ENCODE peak calls at places on chromosomes 12 and 14, in five cellular contexts. I is PC-9; R is HAP-1; Y is SK-N-SH; W is CD8-positive, alpha-beta memory T cell. C is an unnamed sample.

GRCh38 chr12:116717466-116718457 is 20.1 kb downstream of the SPRING1 start:
- DNase-seq in I (no peak), R (no peak), W (no peak), Y (no peak), C (no peak)

GRCh38 chr12:6072302-6072752 is 52.1 kb downstream of the VWF start:
- DNase-seq in Y (no peak), I (no peak), R (no peak), W (no peak), C (no peak)

GRCh38 chr12:92769124-92769901 is 66.5 kb downstream of the PLEKHG7 start:
- DNase-seq in I (no peak), W (no peak), R (no peak), Y (no peak), C (no peak)

GRCh38 chr12:85656561-85656960 is 179.6 kb downstream of the RASSF9 start:
- DNase-seq in Y (no peak), I (no peak), R (no peak), W (no peak), C (no peak)

GRCh38 chr14:23409966-23410635 is 2.0 kb upstream of the MYH6 start:
- DNase-seq in R (no peak), W (no peak), I (no peak), Y (no peak), C (no peak)

GRCh38 chr14:101336203-101336602 is 225.1 kb upstream of the DIO3 start:
- DNase-seq in Y (no peak), W (no peak), R (no peak), I (no peak), C (no peak)

GRCh38 chr12:110922652-110923051 is 2.3 kb upstream of the MYL2 start:
- DNase-seq in Y (no peak), I (no peak), W (no peak), R (no peak), C (no peak)

GRCh38 chr12:112347521-112347920 is 34.7 kb downstream of the HECTD4 start:
- DNase-seq in I (no peak), W (no peak), Y (no peak), R (no peak), C (no peak)

GRCh38 chr14:93797071-93797470 is 8.8 kb upstream of the PRIMA1 start:
- DNase-seq in I (no peak), R (no peak), Y (no peak), W (no peak), C (no peak)

GRCh38 chr14:100994757-100995156 is 91.2 kb upstream of the RTL1 start:
- DNase-seq in I (no peak), R (no peak), W (no peak), Y (no peak), C (no peak)

GRCh38 chr14:50961606-50962259 is 17.4 kb upstream of the PYGL start:
- DNase-seq in R (peak; percentile 36), Y (peak; percentile 32), I (peak; percentile 46), W (no peak), C (no peak)

GRCh38 chr12:90839340-90839739 is 115.6 kb downstream of the CCER1 start:
- DNase-seq in Y (no peak), I (no peak), R (no peak), W (no peak), C (no peak)

GRCh38 chr12:48852734-48853168 is 788 bp upstream of the DDX23 start:
- DNase-seq in R (no peak), I (peak; percentile 8), Y (no peak), W (no peak), C (no peak)

GRCh38 chr14:96502621-96503251 is 554 bp downstream of the PAPOLA start:
- DNase-seq in W (peak; percentile 7), R (peak; percentile 64), I (peak; percentile 8), Y (peak; percentile 85), C (peak; percentile 89)

GRCh38 chr12:108644743-108645120 is 11.0 kb upstream of the SELPLG start:
- DNase-seq in W (no peak), Y (no peak), I (no peak), R (no peak), C (no peak)
- H3K4me1 ChIP-seq in W (peaks cover 20% of the 10 kb centered on the region), Y (peaks cover 65% of the 10 kb centered on the region), I (no peaks in the 10 kb centered on the region), R (no peaks in the 10 kb centered on the region), C (peaks cover 49% of the 10 kb centered on the region)

GRCh38 chr12:68564166-68564565 is 46.5 kb upstream of the RAP1B start:
- DNase-seq in I (no peak), W (no peak), Y (no peak), R (no peak), C (no peak)
- H3K4me3 ChIP-seq in I (no peak overlapping the region), W (no peak overlapping the region), Y (no peak overlapping the region), R (no peak overlapping the region), C (no peak overlapping the region)

DNA sequence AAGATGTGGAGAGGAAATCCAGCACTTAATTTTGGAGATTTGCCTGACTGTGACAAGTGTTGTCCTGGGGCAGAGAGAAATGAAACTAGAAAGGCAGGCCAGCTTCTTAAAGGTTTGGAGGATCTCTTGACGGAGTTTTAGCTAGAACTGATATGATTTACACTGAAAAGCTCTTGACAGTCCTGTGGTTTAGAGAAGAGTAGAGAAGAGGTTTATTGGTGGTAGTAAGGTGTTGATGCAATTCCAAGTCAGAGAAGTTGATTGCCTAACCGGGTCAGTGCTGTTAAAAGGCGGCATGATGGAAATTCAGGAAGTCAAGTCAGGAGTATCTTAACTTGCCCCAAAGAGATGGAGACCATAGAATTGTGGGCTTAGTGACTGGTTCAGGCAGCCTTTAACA is 89.0 kb upstream of the TRAF3 start:
- DNase-seq in R (no peak), Y (no peak), W (no peak), I (no peak), C (peak; percentile 59)
- H3K4me1 ChIP-seq in R (peaks cover 12% of the 10 kb centered on the region), Y (peaks cover 4% of the 10 kb centered on the region), W (no peaks in the 10 kb centered on the region), I (peaks cover 26% of the 10 kb centered on the region), C (peaks cover 85% of the 10 kb centered on the region)

DNA sequence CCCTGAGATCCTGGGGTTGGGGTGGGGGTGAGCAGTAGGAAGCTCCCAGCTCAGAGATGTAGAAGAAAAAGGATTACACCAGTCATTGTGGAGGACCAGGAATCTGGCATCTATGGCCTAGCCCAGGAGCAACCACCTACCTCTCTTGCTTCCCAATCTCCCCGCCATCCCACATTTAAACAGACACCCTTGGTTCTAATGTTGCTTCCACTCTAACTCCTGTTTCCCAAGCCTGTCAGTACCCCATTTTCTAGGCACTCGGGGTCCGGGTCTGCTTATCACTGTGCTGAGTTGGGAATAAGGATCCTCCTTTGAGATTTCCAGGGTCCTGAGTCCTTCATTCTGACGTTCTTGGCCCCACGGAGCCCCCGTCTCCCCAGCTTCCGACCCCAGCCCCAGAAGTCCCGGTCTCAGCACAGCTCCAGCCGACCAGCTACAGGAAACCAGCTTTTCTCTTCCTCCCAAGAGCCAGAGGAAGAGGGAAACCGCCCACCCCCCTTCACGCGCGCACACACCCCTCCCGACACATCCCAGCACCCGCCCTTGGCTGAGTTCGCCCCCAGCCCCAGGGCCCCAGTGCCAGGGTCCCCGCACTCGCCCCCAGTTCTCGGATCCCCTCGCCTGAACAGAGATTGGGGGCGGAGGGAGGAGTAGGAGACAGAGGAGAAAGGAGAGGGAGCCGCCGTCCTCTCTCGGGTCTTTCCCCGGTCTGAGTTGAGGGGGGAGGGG is 1.2 kb downstream of the ITGA5 start:
- DNase-seq in I (no peak), Y (peak; percentile 47), W (peak; percentile 32), R (peak; percentile 45), C (no peak)
- H3K4me3 ChIP-seq in I (peak overlapping the region; percentile 92), Y (peak overlapping the region; percentile 96), W (peak overlapping the region; percentile 89), R (peak overlapping the region; percentile 78), C (no peak overlapping the region)

C was measured in Karpas-422.